ENCODE peak calls at places on chromosome 21, in nine cellular contexts. K, G, L, V, Q, N, C, P and E are unnamed samples.
A peak's percentile ranks its signal among the peaks of the same experiment; 100 is the strongest.

GRCh38 chr21:23452384-23453083 is 2154.7 kb downstream of the MRPL39 start:
- DNase-seq in K (peak; percentile 73), G (no peak), L (peak; percentile 1), V (no peak), Q (no peak), N (no peak), C (no peak), P (no peak), E (no peak)

GRCh38 chr21:38126677-38127271 is 130.0 kb upstream of the KCNJ15 start:
- DNase-seq in K (peak; percentile 83), G (no peak), L (no peak), V (peak; percentile 9), Q (peak; percentile 78), N (peak; percentile 65), C (peak; percentile 61), P (no peak), E (peak; percentile 74)

GRCh38 chr21:45302082-45303061 is 14.7 kb upstream of the POFUT2 start:
- DNase-seq in K (no peak), G (peak; percentile 53), L (no peak), V (no peak), Q (no peak), N (no peak), C (peak; percentile 68), P (no peak), E (peak; percentile 79)

GRCh38 chr21:43812139-43812821 is 22.9 kb downstream of the RRP1 start:
- DNase-seq in K (no peak), G (no peak), L (no peak), V (no peak), Q (no peak), N (peak; percentile 85), C (no peak), P (no peak), E (no peak)

GRCh38 chr21:42698730-42699129 is 45.3 kb downstream of the PDE9A start:
- DNase-seq in K (no peak), G (no peak), L (no peak), V (no peak), Q (no peak), N (no peak), C (no peak), P (no peak), E (no peak)

GRCh38 chr21:32886339-32886738 is 114.8 kb upstream of the PAXBP1 start:
- DNase-seq in K (no peak), G (no peak), L (no peak), V (no peak), Q (no peak), N (no peak), C (no peak), P (no peak), E (no peak)

GRCh38 chr21:44510508-44511218 is 29.3 kb downstream of the KRTAP10-1 start:
- DNase-seq in K (peak; percentile 82), G (peak; percentile 73), L (peak; percentile 59), V (peak; percentile 31), Q (peak; percentile 39), N (peak; percentile 41), C (peak; percentile 21), P (no peak), E (peak; percentile 72)

GRCh38 chr21:43942201-43942600 is 69.9 kb upstream of the TRAPPC10 start:
- DNase-seq in K (no peak), G (no peak), L (no peak), V (no peak), Q (no peak), N (no peak), C (no peak), P (no peak), E (no peak)

GRCh38 chr21:32316363-32317215 is 17.9 kb downstream of the MRAP start:
- DNase-seq in K (no peak), G (no peak), L (no peak), V (no peak), Q (no peak), N (no peak), C (no peak), P (no peak), E (no peak)

GRCh38 chr21:32096411-32096810 is 182.4 kb downstream of the MIS18A start:
- DNase-seq in K (peak; percentile 63), G (no peak), L (no peak), V (no peak), Q (peak; percentile 28), N (peak; percentile 66), C (no peak), P (no peak), E (no peak)

GRCh38 chr21:34074283-34075098 is 1.1 kb downstream of the MRPS6 start:
- DNase-seq in K (peak; percentile 31), G (no peak), L (no peak), V (no peak), Q (no peak), N (no peak), C (no peak), P (no peak), E (peak; percentile 26)

GRCh38 chr21:37183749-37184148 is 83.4 kb downstream of the VPS26C start:
- DNase-seq in K (no peak), G (no peak), L (no peak), V (no peak), Q (no peak), N (no peak), C (no peak), P (no peak), E (no peak)

GRCh38 chr21:41760411-41760810 is 6.4 kb downstream of the RIPK4 start:
- DNase-seq in K (no peak), G (no peak), L (no peak), V (no peak), Q (no peak), N (no peak), C (no peak), P (no peak), E (no peak)

GRCh38 chr21:31530918-31531705 is 128.4 kb upstream of the SOD1 start:
- DNase-seq in K (no peak), G (no peak), L (no peak), V (no peak), Q (peak; percentile 99), N (peak; percentile 100), C (no peak), P (no peak), E (no peak)

GRCh38 chr21:44531606-44532128 is 8.3 kb downstream of the KRTAP10-1 start:
- DNase-seq in K (peak; percentile 6), G (no peak), L (no peak), V (no peak), Q (no peak), N (peak; percentile 47), C (no peak), P (no peak), E (peak; percentile 49)

GRCh38 chr21:45365608-45366241 is 39.2 kb upstream of the COL18A1 start:
- DNase-seq in K (peak; percentile 61), G (no peak), L (no peak), V (no peak), Q (no peak), N (no peak), C (no peak), P (no peak), E (no peak)

GRCh38 chr21:24939288-24939687 is 668.0 kb downstream of the MRPL39 start:
- DNase-seq in K (no peak), G (no peak), L (no peak), V (no peak), Q (peak; percentile 95), N (peak; percentile 99), C (no peak), P (no peak), E (no peak)

GRCh38 chr21:36125513-36126121 is 9.3 kb upstream of the CBR3 start:
- DNase-seq in K (peak; percentile 67), G (peak; percentile 19), L (peak; percentile 37), V (no peak), Q (peak; percentile 67), N (peak; percentile 60), C (peak; percentile 69), P (no peak), E (no peak)

GRCh38 chr21:29333355-29333746 is 34.6 kb downstream of the BACH1 start:
- DNase-seq in K (no peak), G (no peak), L (no peak), V (no peak), Q (no peak), N (no peak), C (no peak), P (no peak), E (no peak)

GRCh38 chr21:31945576-31945975 is 72.8 kb downstream of the HUNK start:
- DNase-seq in K (no peak), G (no peak), L (no peak), V (no peak), Q (no peak), N (no peak), C (no peak), P (no peak), E (no peak)

GRCh38 chr21:37710555-37711293 is 205.5 kb downstream of the KCNJ6 start:
- DNase-seq in K (no peak), G (no peak), L (no peak), V (no peak), Q (peak; percentile 94), N (peak; percentile 86), C (no peak), P (no peak), E (no peak)

GRCh38 chr21:25396135-25396711 is 211.1 kb downstream of the MRPL39 start:
- DNase-seq in K (no peak), G (no peak), L (no peak), V (peak; percentile 53), Q (no peak), N (no peak), C (no peak), P (no peak), E (peak; percentile 90)

GRCh38 chr21:34822957-34823356 is 154.2 kb downstream of the CLIC6 start:
- DNase-seq in K (no peak), G (no peak), L (no peak), V (no peak), Q (no peak), N (no peak), C (no peak), P (no peak), E (no peak)

GRCh38 chr21:37862536-37862935 is 53.7 kb downstream of the KCNJ6 start:
- DNase-seq in K (no peak), G (no peak), L (peak; percentile 14), V (no peak), Q (peak; percentile 51), N (peak; percentile 93), C (no peak), P (peak; percentile 53), E (no peak)

GRCh38 chr21:29656504-29657227 is 283.1 kb downstream of the GRIK1 start:
- DNase-seq in K (no peak), G (no peak), L (no peak), V (no peak), Q (no peak), N (no peak), C (no peak), P (no peak), E (peak; percentile 12)

GRCh38 chr21:42433946-42434551 is 30.3 kb downstream of the UBASH3A start:
- DNase-seq in K (no peak), G (no peak), L (no peak), V (no peak), Q (no peak), N (no peak), C (no peak), P (no peak), E (no peak)

GRCh38 chr21:36909423-36909822 is 57.0 kb downstream of the HLCS start:
- DNase-seq in K (no peak), G (no peak), L (no peak), V (no peak), Q (no peak), N (no peak), C (no peak), P (no peak), E (no peak)